ENCODE peak calls at places on chromosomes 4 and X, in ten cellular contexts. U, A, F, G, B, N, I, R, S and T are unnamed samples.

GRCh38 chrX:35890699-35891098 is 28.8 kb upstream of the CFAP47 start:
- DNase-seq in B (no peak), U (peak; percentile 43), S (no peak), I (no peak), A (no peak), N (peak; percentile 79), R (peak; percentile 4), F (no peak), G (no peak), T (peak; percentile 0)

GRCh38 chrX:3129256-3129655 is 88.0 kb downstream of the ARSF start:
- DNase-seq in S (no peak), U (no peak), R (no peak), F (no peak), B (no peak), N (no peak), I (no peak), G (no peak), A (no peak), T (no peak)

GRCh38 chr4:147768113-147768512 is 36.2 kb downstream of the ARHGAP10 start:
- DNase-seq in S (no peak), A (peak; percentile 95), B (no peak), G (no peak), I (no peak), R (no peak), F (no peak), N (peak; percentile 25), U (no peak), T (peak; percentile 14)

GRCh38 chr4:8188085-8188484 is 11.0 kb upstream of the SH3TC1 start:
- DNase-seq in U (no peak), R (no peak), B (no peak), I (no peak), G (no peak), F (no peak), N (peak; percentile 30), S (no peak), A (peak; percentile 22), T (peak; percentile 39)

GRCh38 chr4:30719363-30720020 is 677 bp upstream of the PCDH7 start:
- DNase-seq in G (peak; percentile 54), R (peak; percentile 69), B (no peak), S (peak; percentile 13), F (no peak), U (no peak), A (peak; percentile 80), N (peak; percentile 16), I (no peak), T (no peak)

GRCh38 chr4:108342325-108342986 is 173.7 kb upstream of the LEF1 start:
- DNase-seq in A (no peak), R (no peak), U (no peak), I (no peak), F (no peak), G (no peak), N (no peak), S (no peak), B (no peak), T (no peak)

GRCh38 chr4:139767585-139767984 is 102.0 kb downstream of the MGST2 start:
- DNase-seq in B (no peak), A (no peak), S (no peak), I (no peak), R (no peak), G (no peak), U (no peak), N (no peak), F (no peak), T (no peak)

GRCh38 chr4:12707381-12708175 is 776.6 kb downstream of the RAB28 start:
- DNase-seq in R (no peak), F (no peak), G (no peak), A (no peak), U (no peak), B (no peak), I (no peak), S (no peak), N (no peak), T (no peak)

DNA sequence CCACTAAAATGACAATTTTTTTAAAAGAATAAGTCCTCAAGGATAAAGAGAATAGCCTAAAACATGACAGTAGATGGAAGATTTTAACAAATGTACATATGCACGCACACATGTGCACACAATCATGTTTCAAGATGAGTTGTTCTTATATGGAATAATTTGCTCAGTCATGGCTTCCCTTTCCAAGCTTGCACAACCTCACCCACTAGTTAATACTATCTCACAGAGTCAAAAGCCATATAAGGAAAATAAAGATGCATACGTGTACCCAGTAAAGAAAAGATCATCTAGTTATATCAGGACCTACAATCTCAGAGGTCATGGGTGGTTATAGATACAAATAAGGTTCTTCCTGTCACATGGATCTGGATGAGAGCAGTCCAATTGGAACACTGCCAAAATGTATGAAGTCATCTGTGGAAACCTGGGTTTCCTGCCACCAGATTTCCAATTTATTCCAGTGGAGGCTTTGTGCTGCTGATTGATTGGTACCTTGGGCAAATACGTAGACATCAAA is 56.1 kb downstream of the FAM13A start:
- DNase-seq in F (no peak), U (no peak), I (no peak), S (no peak), A (peak; percentile 72), R (no peak), G (no peak), N (peak; percentile 60), B (no peak), T (no peak)
- TF ChIP-seq POLR2A in F (no peak), U (no peak), I (no peak), S (no peak), A (no peak), R (no peak), G (no peak), N (no peak), B (no peak), T (no peak)

GRCh38 chrX:25555521-25555920 is 539.8 kb upstream of the ARX start:
- DNase-seq in U (no peak), F (no peak), B (no peak), G (no peak), I (no peak), A (no peak), R (no peak), N (no peak), S (no peak), T (no peak)

GRCh38 chrX:25558137-25558536 is 542.4 kb upstream of the ARX start:
- DNase-seq in U (no peak), G (no peak), R (no peak), N (no peak), B (no peak), A (no peak), S (no peak), F (no peak), I (no peak), T (no peak)

GRCh38 chrX:25561190-25561589 is 545.4 kb upstream of the ARX start:
- DNase-seq in S (no peak), U (no peak), A (no peak), B (no peak), G (no peak), N (no peak), F (no peak), R (no peak), I (no peak), T (no peak)
- TF ChIP-seq POLR2A in S (no peak), U (no peak), A (no peak), B (no peak), G (no peak), N (no peak), F (no peak), R (no peak), I (no peak), T (no peak)

GRCh38 chr4:122701965-122702364 is 30.5 kb upstream of the BBS12 start:
- DNase-seq in S (no peak), R (no peak), F (no peak), U (no peak), G (no peak), A (no peak), N (no peak), B (no peak), I (no peak), T (no peak)

GRCh38 chr4:122703868-122704267 is 28.6 kb upstream of the BBS12 start:
- DNase-seq in B (no peak), U (no peak), I (no peak), G (no peak), N (no peak), F (no peak), S (no peak), R (no peak), A (no peak), T (no peak)

GRCh38 chr4:122701061-122701460 is 31.4 kb upstream of the BBS12 start:
- DNase-seq in R (no peak), U (no peak), S (no peak), N (no peak), I (no peak), A (no peak), B (no peak), F (no peak), G (no peak), T (no peak)

GRCh38 chr4:122702939-122703338 is 29.6 kb upstream of the BBS12 start:
- DNase-seq in B (no peak), G (no peak), U (no peak), F (no peak), I (no peak), R (peak; percentile 76), A (no peak), N (no peak), S (no peak), T (no peak)

DNA sequence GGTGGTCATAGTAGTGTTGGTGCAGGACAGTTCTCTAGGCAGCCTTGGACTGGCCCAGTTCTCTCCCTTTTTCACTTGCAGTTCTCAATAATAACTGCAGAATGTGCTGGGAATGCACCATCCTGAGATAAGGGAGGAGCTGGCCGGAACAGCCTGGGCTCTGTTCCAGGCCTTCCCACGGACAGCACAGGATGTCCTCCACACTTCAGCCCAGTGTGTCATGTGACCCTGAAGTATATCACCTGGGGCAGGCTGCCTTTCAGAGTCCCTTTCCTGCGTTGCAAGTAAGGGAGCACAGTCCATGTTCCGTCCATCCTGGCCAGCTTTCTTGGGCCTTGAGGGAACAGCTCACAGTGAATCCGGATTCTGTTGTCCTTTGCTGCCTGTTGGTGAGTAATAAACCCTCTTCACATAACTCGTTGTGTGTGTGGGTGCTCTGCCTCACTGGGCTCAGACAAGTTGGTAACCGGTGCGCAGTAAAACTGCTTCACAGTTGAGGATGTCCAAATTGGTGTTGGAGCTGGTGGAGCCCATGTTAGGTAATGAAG is 32.3 kb upstream of the BBS12 start:
- DNase-seq in R (peak; percentile 73), B (no peak), A (no peak), G (peak; percentile 70), S (no peak), U (peak; percentile 52), N (peak; percentile 6), F (no peak), I (peak; percentile 64), T (no peak)
- TF ChIP-seq POLR2A in R (no peak), B (no peak), A (no peak), G (no peak), S (no peak), U (no peak), N (no peak), F (no peak), I (no peak), T (no peak)

GRCh38 chr4:84582302-84582987 is 482 bp upstream of the CDS1 start:
- DNase-seq in B (peak; percentile 71), R (peak; percentile 95), I (peak; percentile 95), U (peak; percentile 90), N (peak; percentile 68), F (no peak), S (peak; percentile 42), G (peak; percentile 79), A (peak; percentile 50), T (no peak)

GRCh38 chr4:84583871-84584373 is 995 bp downstream of the CDS1 start:
- DNase-seq in G (no peak), U (no peak), I (no peak), N (no peak), R (no peak), F (no peak), A (no peak), S (no peak), B (no peak), T (no peak)

GRCh38 chr4:84585276-84585675 is 2.3 kb downstream of the CDS1 start:
- DNase-seq in U (no peak), N (no peak), F (no peak), S (no peak), I (no peak), B (no peak), G (no peak), A (no peak), R (no peak), T (no peak)

GRCh38 chr4:84579410-84579791 is 3.5 kb upstream of the CDS1 start:
- DNase-seq in R (no peak), F (no peak), I (no peak), N (no peak), A (no peak), B (no peak), S (no peak), U (no peak), G (no peak), T (no peak)

GRCh38 chr4:84582988-84583870 is at the start of gene CDS1:
- DNase-seq in F (peak; percentile 41), A (no peak), U (peak; percentile 45), S (peak; percentile 37), B (no peak), G (peak; percentile 19), R (peak; percentile 62), N (no peak), I (peak; percentile 62), T (no peak)
- TF ChIP-seq POLR2A in F (no peak), A (no peak), U (no peak), S (no peak), B (no peak), G (no peak), R (no peak), N (no peak), I (no peak), T (no peak)